ENCODE peak calls at places on chromosomes 1 and 21, in ten cellular contexts. H is RPMI7951; E is progenitor cell of endocrine pancreas; J is NB4; W is stimulated activated CD4-positive, alpha-beta T cell treated with anti-CD3 and anti-CD28 coated beads, Interleukin-12 subunit alpha, Interleukin-12 subunit beta, amount 100 ng/mL, for 4 hours; S is activated naive CD4-positive, alpha-beta T cell; Q is neural crest cell; V is bronchial epithelial cell; C is HFFc6; K is Jurkat, Clone E6-1. T is an unnamed sample.

GRCh38 chr1:12095822-12096263 is 32.7 kb downstream of the TNFRSF8 start:
- DNase-seq in H (peak; percentile 31), E (no peak), J (peak; percentile 42), W (no peak), S (no peak), Q (no peak), V (peak; percentile 19), C (peak; percentile 13), K (peak; percentile 19), T (no peak)

GRCh38 chr1:99662581-99663208 is 16.8 kb downstream of the PALMD start:
- DNase-seq in H (peak; percentile 39), E (no peak), J (no peak), W (no peak), S (no peak), Q (no peak), V (peak; percentile 57), C (no peak), K (no peak), T (no peak)

GRCh38 chr1:22971161-22972062 is 1.3 kb downstream of the LACTBL1 start:
- DNase-seq in H (peak; percentile 45), E (no peak), J (no peak), W (no peak), S (no peak), Q (no peak), V (peak; percentile 43), C (peak; percentile 3), K (no peak), T (no peak)

GRCh38 chr1:43754892-43755291 is 47.6 kb downstream of the ST3GAL3 start:
- DNase-seq in H (no peak), E (no peak), J (no peak), W (no peak), S (no peak), Q (no peak), V (no peak), C (no peak), K (no peak), T (no peak)

GRCh38 chr1:152502496-152503180 is 8.0 kb upstream of the LCE5A start:
- DNase-seq in H (peak; percentile 63), E (no peak), J (no peak), W (no peak), S (no peak), Q (no peak), V (peak; percentile 99), C (peak; percentile 58), K (no peak), T (no peak)

GRCh38 chr1:17340358-17340757 is 31.6 kb upstream of the PADI6 start:
- DNase-seq in H (peak; percentile 40), E (no peak), J (no peak), W (no peak), S (no peak), Q (no peak), V (peak; percentile 67), C (no peak), K (no peak), T (no peak)

GRCh38 chr21:18155508-18156193 is 89.0 kb upstream of the CHODL start:
- DNase-seq in H (peak; percentile 6), E (no peak), J (no peak), W (no peak), S (no peak), Q (no peak), V (no peak), C (no peak), K (peak; percentile 57), T (peak; percentile 76)

GRCh38 chr1:34970829-34971228 is 14.3 kb downstream of the TMEM35B start:
- DNase-seq in H (no peak), E (no peak), J (no peak), W (no peak), S (no peak), Q (no peak), V (no peak), C (no peak), K (no peak), T (no peak)

GRCh38 chr1:192550922-192551534 is 24.5 kb upstream of the RGS1 start:
- DNase-seq in H (peak; percentile 96), E (no peak), J (peak; percentile 86), W (no peak), S (no peak), Q (no peak), V (peak; percentile 64), C (peak; percentile 91), K (no peak), T (no peak)

GRCh38 chr1:15489052-15489736 is 13.3 kb downstream of the CELA2B start:
- DNase-seq in H (no peak), E (no peak), J (no peak), W (no peak), S (no peak), Q (no peak), V (no peak), C (no peak), K (no peak), T (no peak)

GRCh38 chr1:155984341-155984740 is 6.0 kb upstream of the ARHGEF2 start:
- DNase-seq in H (no peak), E (peak; percentile 31), J (no peak), W (no peak), S (no peak), Q (no peak), V (no peak), C (no peak), K (no peak), T (no peak)

GRCh38 chr1:21278208-21278861 is 11.9 kb downstream of the ECE1 start:
- DNase-seq in H (no peak), E (no peak), J (no peak), W (no peak), S (no peak), Q (no peak), V (peak; percentile 44), C (no peak), K (no peak), T (peak; percentile 85)

GRCh38 chr1:28796321-28797213 is 15.4 kb upstream of the OPRD1 start:
- DNase-seq in H (no peak), E (no peak), J (no peak), W (no peak), S (no peak), Q (no peak), V (no peak), C (no peak), K (no peak), T (no peak)

GRCh38 chr1:147243228-147243685 is 773 bp downstream of the CHD1L start:
- DNase-seq in H (no peak), E (no peak), J (peak; percentile 62), W (peak; percentile 13), S (no peak), Q (peak; percentile 26), V (no peak), C (peak; percentile 77), K (no peak), T (peak; percentile 49)

GRCh38 chr1:208933984-208934525 is 649.5 kb upstream of the CAMK1G start:
- DNase-seq in H (no peak), E (no peak), J (no peak), W (no peak), S (no peak), Q (no peak), V (no peak), C (no peak), K (no peak), T (no peak)

GRCh38 chr1:3501856-3502665 is 47.6 kb downstream of the ARHGEF16 start:
- DNase-seq in H (peak; percentile 44), E (peak; percentile 75), J (peak; percentile 72), W (peak; percentile 9), S (no peak), Q (peak; percentile 67), V (peak; percentile 1), C (peak; percentile 39), K (no peak), T (peak; percentile 50)

GRCh38 chr1:1210726-1211540 is 3.0 kb downstream of the TNFRSF4 start:
- DNase-seq in H (no peak), E (no peak), J (no peak), W (no peak), S (no peak), Q (no peak), V (no peak), C (no peak), K (no peak), T (no peak)

GRCh38 chr1:203408485-203409229 is 57.7 kb upstream of the FMOD start:
- DNase-seq in H (peak; percentile 71), E (no peak), J (no peak), W (no peak), S (no peak), Q (no peak), V (peak; percentile 41), C (peak; percentile 54), K (no peak), T (peak; percentile 79)

GRCh38 chr1:101178688-101179491 is 57.9 kb upstream of the S1PR1 start:
- DNase-seq in H (no peak), E (no peak), J (peak; percentile 35), W (no peak), S (no peak), Q (no peak), V (no peak), C (no peak), K (peak; percentile 72), T (no peak)

GRCh38 chr1:15919316-15919715 is 56.6 kb downstream of the ZBTB17 start:
- DNase-seq in H (peak; percentile 86), E (no peak), J (no peak), W (peak; percentile 44), S (no peak), Q (no peak), V (peak; percentile 91), C (peak; percentile 71), K (no peak), T (no peak)

GRCh38 chr1:21673277-21673780 is 4.2 kb upstream of the RAP1GAP start:
- DNase-seq in H (peak; percentile 73), E (no peak), J (peak; percentile 54), W (no peak), S (no peak), Q (no peak), V (no peak), C (peak; percentile 51), K (no peak), T (peak; percentile 28)

GRCh38 chr1:41423511-41424191 is 60.8 kb downstream of the EDN2 start:
- DNase-seq in H (no peak), E (no peak), J (peak; percentile 21), W (no peak), S (no peak), Q (no peak), V (no peak), C (no peak), K (no peak), T (no peak)

GRCh38 chr1:31577515-31578191 is 1.3 kb downstream of the TINAGL1 start:
- DNase-seq in H (no peak), E (no peak), J (no peak), W (no peak), S (no peak), Q (no peak), V (peak; percentile 62), C (peak; percentile 34), K (no peak), T (peak; percentile 43)

GRCh38 chr1:1092149-1092855 is 18.2 kb upstream of the RNF223 start:
- DNase-seq in H (no peak), E (no peak), J (no peak), W (no peak), S (no peak), Q (no peak), V (no peak), C (no peak), K (no peak), T (no peak)

GRCh38 chr1:6460349-6461236 is 5.4 kb downstream of the TNFRSF25 start:
- DNase-seq in H (no peak), E (no peak), J (no peak), W (peak; percentile 82), S (peak; percentile 52), Q (no peak), V (no peak), C (no peak), K (no peak), T (no peak)

GRCh38 chr1:2985121-2985561 is 36.1 kb upstream of the ACTRT2 start:
- DNase-seq in H (no peak), E (no peak), J (no peak), W (no peak), S (no peak), Q (no peak), V (no peak), C (no peak), K (no peak), T (no peak)

T was measured in dermis microvascular lymphatic vessel endothelial cell.